ENCODE peak calls at places on chromosomes 5 and 9, in five cellular contexts. A is naive thymus-derived CD4-positive, alpha-beta T cell; Z is left ventricle myocardium inferior; T is lung; S is HCT116. C is an unnamed sample.

GRCh38 chr9:97557606-97558095 is 56.2 kb downstream of the TMOD1 start:
- DNase-seq in Z (peak; percentile 81), A (no peak), T (peak; percentile 59), S (no peak), C (no peak)

GRCh38 chr9:99955606-99956005 is 49.2 kb downstream of the STX17 start:
- DNase-seq in Z (no peak), T (no peak), S (no peak), A (no peak), C (no peak)

GRCh38 chr9:137167752-137168574 is 1.9 kb downstream of the LRRC26 start:
- DNase-seq in T (no peak), S (no peak), A (no peak), Z (no peak), C (no peak)

GRCh38 chr5:116626272-116626723 is 51.7 kb upstream of the SEMA6A start:
- DNase-seq in T (peak; percentile 72), S (no peak), Z (peak; percentile 68), A (no peak), C (no peak)

GRCh38 chr5:65801332-65801731 is 79.3 kb downstream of the NLN start:
- DNase-seq in S (no peak), Z (no peak), A (no peak), T (no peak), C (no peak)

GRCh38 chr9:93252781-93253530 is 69.0 kb downstream of the WNK2 start:
- DNase-seq in S (no peak), Z (no peak), A (no peak), T (no peak), C (no peak)

GRCh38 chr9:36997414-36997813 is 36.7 kb downstream of the PAX5 start:
- DNase-seq in S (no peak), A (no peak), T (no peak), Z (no peak), C (no peak)

GRCh38 chr5:31346896-31347557 is 153.5 kb downstream of the CDH6 start:
- DNase-seq in Z (no peak), T (no peak), S (no peak), A (no peak), C (no peak)

GRCh38 chr5:93611510-93611899 is 28.5 kb downstream of the NR2F1 start:
- DNase-seq in T (no peak), A (no peak), S (no peak), Z (no peak), C (no peak)

GRCh38 chr9:18250051-18250450 is 223.9 kb upstream of the ADAMTSL1 start:
- DNase-seq in Z (no peak), A (no peak), T (no peak), S (no peak), C (no peak)

GRCh38 chr9:111036946-111037743 is 1.1 kb downstream of the LPAR1 start:
- DNase-seq in Z (no peak), T (no peak), A (no peak), S (peak; percentile 7), C (no peak)
- H3K4me3 ChIP-seq in Z (peak overlapping the region; percentile 71), T (peak overlapping the region; percentile 34), A (no peak overlapping the region), S (peak overlapping the region; percentile 85), C (no peak overlapping the region)

DNA sequence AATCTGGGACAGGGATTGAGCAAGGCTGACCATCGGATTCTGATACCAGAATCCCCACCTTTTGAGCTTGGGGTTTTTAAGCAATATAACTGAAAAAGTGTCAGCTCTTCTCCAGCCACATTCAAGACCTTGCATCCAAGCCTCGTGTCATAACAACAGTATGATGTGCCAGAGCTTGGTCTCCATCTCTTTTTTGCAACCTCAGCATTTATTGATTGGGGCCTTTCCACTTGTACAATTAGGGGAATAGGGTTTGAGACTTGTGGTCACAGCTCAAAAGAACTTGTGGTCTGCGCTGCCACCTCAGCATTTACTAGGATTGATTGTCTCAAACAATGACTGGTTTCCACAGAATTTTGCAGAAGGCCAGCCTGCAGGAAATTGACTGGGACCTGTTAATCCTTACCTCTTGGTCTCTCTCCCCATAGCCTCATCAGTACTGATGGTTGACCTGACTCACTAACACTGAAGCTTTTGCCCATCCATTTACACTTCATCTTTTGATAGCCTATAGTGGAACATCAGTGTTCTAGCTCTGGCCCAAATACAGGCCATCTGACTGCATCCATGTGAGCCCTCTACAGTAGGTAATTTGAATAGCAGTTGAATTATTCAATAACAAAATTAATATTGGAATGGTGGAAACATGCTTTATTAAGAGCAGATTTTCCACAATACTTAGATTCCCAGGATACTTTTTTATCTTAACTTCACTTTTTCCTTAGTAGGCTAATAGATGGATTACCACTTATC is 381.6 kb upstream of the PRR16 start:
- DNase-seq in Z (no peak), T (no peak), S (no peak), A (no peak), C (no peak)
- H3K27ac ChIP-seq in Z (no peak overlapping the region), T (no peak overlapping the region), S (no peak overlapping the region), A (no peak overlapping the region), C (no peak overlapping the region)

DNA sequence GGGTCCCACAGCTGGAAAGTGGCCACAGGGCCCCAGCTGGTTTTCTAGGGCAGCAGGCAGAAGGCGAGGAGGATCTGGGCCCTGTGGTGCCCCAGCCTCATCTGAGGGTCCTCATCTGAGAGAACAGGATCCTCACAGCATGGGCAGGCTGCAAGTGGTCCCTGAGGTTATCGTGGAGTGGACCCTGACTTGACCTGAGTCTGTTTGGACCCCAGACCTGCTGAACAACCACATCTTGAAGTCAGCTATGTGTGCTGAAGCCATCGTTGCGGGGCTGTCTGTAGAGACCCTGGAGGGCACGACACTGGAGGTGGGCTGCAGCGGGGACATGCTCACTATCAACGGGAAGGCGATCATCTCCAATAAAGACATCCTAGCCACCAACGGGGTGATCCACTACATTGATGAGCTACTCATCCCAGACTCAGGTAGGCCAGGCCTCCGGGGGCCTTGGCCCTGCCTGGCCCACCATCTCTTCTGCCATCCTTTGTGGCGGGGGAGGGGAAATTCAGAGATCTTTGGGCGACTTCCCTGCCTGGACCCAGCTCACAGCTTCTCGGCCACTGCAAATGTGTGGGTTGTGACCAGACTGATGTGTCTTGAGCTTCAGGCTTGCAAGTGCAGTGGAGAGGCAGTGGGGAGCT is 24.0 kb downstream of the TGFBI start:
- DNase-seq in Z (no peak), A (no peak), S (no peak), T (no peak), C (no peak)
- H3K4me1 ChIP-seq in Z (peaks cover 46% of the 10 kb centered on the region), A (no peaks in the 10 kb centered on the region), S (peaks cover 37% of the 10 kb centered on the region), T (peaks cover 4% of the 10 kb centered on the region), C (no peaks in the 10 kb centered on the region)

DNA sequence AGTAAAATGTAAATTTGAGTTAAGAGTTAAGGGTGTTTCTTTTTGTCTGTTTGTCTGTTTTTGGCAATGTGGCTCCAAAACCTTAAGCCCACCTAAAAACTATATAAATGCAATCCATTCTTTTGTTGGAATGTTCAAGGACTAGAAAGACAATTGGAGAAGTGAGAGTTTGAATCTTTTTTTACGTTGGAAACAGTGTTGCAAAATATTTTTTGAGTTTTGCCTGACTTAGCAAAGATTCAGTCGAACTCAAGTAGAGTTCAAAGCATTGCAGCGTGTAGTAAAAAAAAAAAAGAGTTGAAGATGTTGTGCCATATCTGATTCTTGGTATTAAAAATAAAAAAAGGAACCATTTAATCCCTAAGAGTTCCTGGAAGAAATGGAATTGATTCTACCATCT is 915 bp downstream of the SYK start:
- DNase-seq in S (no peak), Z (no peak), T (no peak), A (no peak), C (no peak)
- H3K4me3 ChIP-seq in S (peak overlapping the region; percentile 57), Z (peak overlapping the region; percentile 59), T (no peak overlapping the region), A (no peak overlapping the region), C (no peak overlapping the region)

GRCh38 chr5:33433303-33434255 is 7.2 kb upstream of the TARS1 start:
- DNase-seq in T (no peak), Z (no peak), S (no peak), A (no peak), C (no peak)
- H3K27ac ChIP-seq in T (no peak overlapping the region), Z (no peak overlapping the region), S (no peak overlapping the region), A (no peak overlapping the region), C (no peak overlapping the region)

GRCh38 chr9:130660683-130661460 is 3.5 kb upstream of the PRDM12 start:
- DNase-seq in Z (no peak), T (no peak), S (no peak), A (no peak), C (no peak)
- H3K4me1 ChIP-seq in Z (peaks cover 64% of the 10 kb centered on the region), T (peaks cover 23% of the 10 kb centered on the region), S (no peaks in the 10 kb centered on the region), A (peaks cover 18% of the 10 kb centered on the region), C (peaks cover 51% of the 10 kb centered on the region)

GRCh38 chr9:129209109-129209508 is 31.0 kb upstream of the IER5L start:
- DNase-seq in Z (no peak), S (no peak), A (no peak), T (no peak), C (no peak)

GRCh38 chr9:129206921-129207320 is 28.9 kb upstream of the IER5L start:
- DNase-seq in S (no peak), Z (no peak), A (peak; percentile 63), T (no peak), C (peak; percentile 22)

GRCh38 chr9:129210125-129210524 is 32.1 kb upstream of the IER5L start:
- DNase-seq in Z (no peak), T (no peak), S (no peak), A (no peak), C (no peak)

GRCh38 chr9:129209580-129209979 is 31.5 kb upstream of the IER5L start:
- DNase-seq in A (no peak), T (no peak), Z (no peak), S (no peak), C (no peak)

GRCh38 chr9:129208191-129209091 is 30.4 kb upstream of the IER5L start:
- DNase-seq in A (peak; percentile 41), T (no peak), Z (no peak), S (no peak), C (peak; percentile 19)
- H3K4me3 ChIP-seq in A (peak overlapping the region; percentile 37), T (no peak overlapping the region), Z (no peak overlapping the region), S (no peak overlapping the region), C (no peak overlapping the region)

GRCh38 chr5:66830636-66831035 is 234.4 kb downstream of the MAST4 start:
- DNase-seq in A (no peak), S (no peak), T (no peak), Z (no peak), C (no peak)
- H3K27ac ChIP-seq in A (no peak overlapping the region), S (no peak overlapping the region), T (no peak overlapping the region), Z (no peak overlapping the region), C (no peak overlapping the region)

C was measured in CD4-positive, CD25-positive, alpha-beta regulatory T cell.